ENCODE peak calls at places on chromosomes 1 and 21, in nine cellular contexts. A is left ventricle myocardium inferior, B is natural killer cell, R is right lobe of liver, J is SK-N-SH, C is heart left ventricle, D is OCI-LY7, E is GM12865, F is foreskin fibroblast. U is an unnamed sample.

GRCh38 chr1:26110731-26111529 is 694 bp upstream of the PDIK1L start:
- DNase-seq in A (peak; percentile 80), B (peak; percentile 69), R (peak; percentile 87), J (peak; percentile 93), C (peak; percentile 88), D (peak; percentile 88), E (peak; percentile 85), F (peak; percentile 65), U (no peak)

GRCh38 chr1:112718691-112719418 is 3.7 kb upstream of the PPM1J start:
- DNase-seq in A (peak; percentile 75), B (peak; percentile 74), R (peak; percentile 80), J (peak; percentile 90), C (peak; percentile 86), D (peak; percentile 61), E (peak; percentile 67), F (peak; percentile 71), U (no peak)

GRCh38 chr1:13749543-13750307 is 49.7 kb downstream of the PRDM2 start:
- DNase-seq in A (peak; percentile 70), B (peak; percentile 67), R (peak; percentile 74), J (no peak), C (peak; percentile 70), D (peak; percentile 57), E (peak; percentile 64), F (peak; percentile 49), U (no peak)

GRCh38 chr1:246176126-246177024 is 330.7 kb downstream of the SMYD3 start:
- DNase-seq in A (no peak), B (no peak), R (no peak), J (no peak), C (no peak), D (no peak), E (no peak), F (no peak), U (no peak)

GRCh38 chr1:19661721-19662228 is 2.9 kb upstream of the HTR6 start:
- DNase-seq in A (no peak), B (no peak), R (no peak), J (no peak), C (no peak), D (peak; percentile 51), E (peak; percentile 62), F (no peak), U (no peak)

GRCh38 chr1:168362991-168363390 is 82.3 kb downstream of the TBX19 start:
- DNase-seq in A (no peak), B (peak; percentile 34), R (no peak), J (no peak), C (no peak), D (no peak), E (peak; percentile 16), F (no peak), U (no peak)

GRCh38 chr1:11930571-11931445 is 3.7 kb upstream of the PLOD1 start:
- DNase-seq in A (peak; percentile 53), B (no peak), R (no peak), J (peak; percentile 60), C (peak; percentile 75), D (no peak), E (no peak), F (peak; percentile 73), U (no peak)

GRCh38 chr1:209820986-209821385 is 6.8 kb upstream of the UTP25 start:
- DNase-seq in A (no peak), B (no peak), R (no peak), J (no peak), C (no peak), D (no peak), E (no peak), F (no peak), U (no peak)

GRCh38 chr21:45590726-45591618 is 48.7 kb upstream of the SLC19A1 start:
- DNase-seq in A (peak; percentile 29), B (peak; percentile 34), R (peak; percentile 6), J (no peak), C (peak; percentile 43), D (peak; percentile 10), E (peak; percentile 40), F (no peak), U (no peak)

GRCh38 chr21:45592626-45593134 is 50.4 kb upstream of the SLC19A1 start:
- DNase-seq in A (no peak), B (no peak), R (no peak), J (no peak), C (no peak), D (no peak), E (no peak), F (no peak), U (no peak)

GRCh38 chr21:45591619-45592207 is 49.5 kb upstream of the SLC19A1 start:
- DNase-seq in A (no peak), B (no peak), R (peak; percentile 13), J (no peak), C (no peak), D (no peak), E (no peak), F (no peak), U (no peak)

GRCh38 chr21:45593162-45594022 is 50.1 kb upstream of the PCBP3 start:
- DNase-seq in A (no peak), B (no peak), R (no peak), J (no peak), C (no peak), D (peak; percentile 77), E (no peak), F (no peak), U (no peak)

DNA sequence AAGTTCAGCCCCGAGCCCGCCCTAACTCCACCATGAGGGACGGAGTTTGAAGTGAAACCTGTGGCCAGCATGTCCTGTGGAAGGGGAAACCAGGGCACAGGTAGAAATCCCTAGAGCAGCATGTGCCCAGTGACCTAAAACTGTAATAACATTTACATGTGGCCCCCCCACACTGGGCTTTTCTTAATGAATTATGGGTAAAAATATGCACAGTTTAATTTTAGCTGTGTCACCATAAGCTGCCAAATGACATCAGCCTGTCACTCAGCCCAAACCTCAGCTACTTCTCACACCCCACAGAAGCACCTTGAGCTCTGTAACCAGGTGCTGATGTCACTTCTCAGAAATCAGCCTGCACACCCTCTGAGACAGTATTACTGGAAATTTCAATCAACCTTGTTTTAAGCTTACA is 50.0 kb upstream of the SLC19A1 start:
- DNase-seq in A (no peak), B (no peak), R (no peak), J (no peak), C (no peak), D (peak; percentile 17), E (peak; percentile 77), F (no peak), U (no peak)
- TF ChIP-seq CTCF in A (no peak), B (no peak), R (no peak), J (no peak), C (no peak), D (no peak), E (no peak), F (no peak), U (no peak)

GRCh38 chr21:36706482-36706852 is 7.6 kb downstream of the SIM2 start:
- DNase-seq in A (no peak), B (no peak), R (peak; percentile 15), J (no peak), C (no peak), D (no peak), E (no peak), F (no peak), U (no peak)

GRCh38 chr21:36704958-36705678 is 6.2 kb downstream of the SIM2 start:
- DNase-seq in A (no peak), B (no peak), R (peak; percentile 33), J (no peak), C (no peak), D (no peak), E (no peak), F (no peak), U (no peak)

GRCh38 chr21:36704281-36704957 is 5.5 kb downstream of the SIM2 start:
- DNase-seq in A (no peak), B (no peak), R (no peak), J (peak; percentile 49), C (no peak), D (no peak), E (no peak), F (no peak), U (no peak)

GRCh38 chr21:36706951-36707762 is 8.2 kb downstream of the SIM2 start:
- DNase-seq in A (no peak), B (no peak), R (peak; percentile 35), J (peak; percentile 57), C (no peak), D (no peak), E (no peak), F (no peak), U (no peak)

DNA sequence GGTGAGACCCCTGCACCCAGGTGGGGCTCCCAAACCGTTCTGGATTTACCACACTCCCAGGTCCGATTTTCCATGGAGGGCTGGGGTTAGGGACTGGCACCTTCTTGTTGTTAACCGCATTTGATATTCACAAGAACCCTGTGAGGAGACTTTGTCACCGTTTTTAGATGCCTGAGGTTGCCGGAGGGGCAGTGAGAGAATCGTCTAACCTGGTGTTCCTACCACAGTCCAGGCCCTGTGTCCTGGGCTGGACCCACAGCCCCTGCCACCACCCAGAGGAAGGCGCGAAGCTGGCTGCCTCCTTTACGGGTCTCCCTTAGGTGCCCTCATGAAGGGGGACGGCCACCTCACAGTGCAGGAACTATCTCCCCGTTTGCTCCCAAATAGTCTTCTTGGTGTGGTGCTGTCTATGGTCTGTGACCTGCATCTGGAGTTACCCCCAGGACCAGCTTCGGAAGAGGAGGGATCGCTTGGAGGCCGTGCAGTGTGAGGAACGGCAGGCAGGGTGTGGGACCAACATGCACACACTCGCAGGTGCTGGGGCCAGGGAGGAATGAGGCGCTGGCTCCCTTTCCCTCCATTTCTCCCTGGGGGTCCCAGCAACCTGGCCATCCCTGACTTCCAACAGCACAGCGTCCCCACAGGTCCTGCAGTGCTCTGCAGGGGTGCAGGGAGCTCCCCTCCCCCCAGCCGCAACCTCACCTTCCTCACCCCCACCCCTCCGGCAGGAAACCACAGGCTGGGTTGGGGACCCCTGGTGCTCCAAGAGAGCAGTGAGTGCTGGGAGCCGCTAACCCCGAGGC is 7.0 kb downstream of the SIM2 start:
- DNase-seq in A (no peak), B (no peak), R (peak; percentile 30), J (peak; percentile 55), C (no peak), D (no peak), E (no peak), F (no peak), U (no peak)
- TF ChIP-seq CTCF in A (no peak), B (no peak), R (peak; percentile 7), J (peak; percentile 31), C (no peak), D (no peak), E (no peak), F (no peak), U (no peak)

GRCh38 chr21:18387994-18388393 is 15.6 kb downstream of the TMPRSS15 start:
- DNase-seq in A (no peak), B (no peak), R (no peak), J (no peak), C (no peak), D (peak; percentile 56), E (no peak), F (no peak), U (no peak)
- TF ChIP-seq CTCF in A (no peak), B (no peak), R (no peak), J (no peak), C (no peak), D (peak; percentile 78), E (no peak), F (no peak), U (peak; percentile 25)

GRCh38 chr1:205229399-205229861 is 1.7 kb downstream of the TMCC2 start:
- DNase-seq in A (no peak), B (no peak), R (peak; percentile 54), J (peak; percentile 91), C (peak; percentile 56), D (peak; percentile 89), E (peak; percentile 86), F (no peak), U (no peak)

GRCh38 chr1:205232945-205233397 is 5.2 kb downstream of the TMCC2 start:
- DNase-seq in A (no peak), B (no peak), R (no peak), J (no peak), C (no peak), D (no peak), E (peak; percentile 45), F (no peak), U (no peak)

GRCh38 chr1:205232122-205232820 is 4.5 kb downstream of the TMCC2 start:
- DNase-seq in A (no peak), B (no peak), R (no peak), J (no peak), C (no peak), D (no peak), E (no peak), F (no peak), U (no peak)

GRCh38 chr1:205229916-205230700 is 2.4 kb downstream of the TMCC2 start:
- DNase-seq in A (no peak), B (no peak), R (no peak), J (no peak), C (no peak), D (peak; percentile 34), E (no peak), F (no peak), U (no peak)

GRCh38 chr1:205230965-205231364 is 3.2 kb downstream of the TMCC2 start:
- DNase-seq in A (no peak), B (no peak), R (no peak), J (no peak), C (no peak), D (no peak), E (peak; percentile 51), F (no peak), U (no peak)
- TF ChIP-seq CTCF in A (no peak), B (no peak), R (no peak), J (no peak), C (no peak), D (no peak), E (no peak), F (no peak), U (no peak)

U was measured in LNCaP clone FGC.